ENCODE peak calls at places on chromosomes 16 and 17, in five cellular contexts. M is nucleus accumbens, P is T-helper 17 cell, B is mucosa of gallbladder, W is RCC 7860. A is an unnamed sample.

GRCh38 chr16:82741073-82741615 is 114.4 kb downstream of the CDH13 start:
- DNase-seq in W (no peak), B (no peak), M (no peak), P (no peak), A (no peak)

GRCh38 chr17:68344701-68345136 is 53.4 kb downstream of the ARSG start:
- DNase-seq in B (no peak), P (peak), W (no peak), M (no peak), A (no peak)

GRCh38 chr16:85047867-85048455 is 20.4 kb downstream of the KIAA0513 start:
- DNase-seq in W (no peak), P (no peak), M (no peak), B (no peak), A (no peak)

GRCh38 chr16:15899538-15900100 is 11.2 kb upstream of the CEP20 start:
- DNase-seq in B (peak), P (no peak), W (peak), M (no peak), A (no peak)

GRCh38 chr17:47889734-47890529 is 6.1 kb upstream of the SP2 start:
- DNase-seq in B (peak), P (peak), M (peak), W (peak), A (peak)

GRCh38 chr17:78176548-78177025 is 8.2 kb downstream of the SYNGR2 start:
- DNase-seq in M (peak), W (no peak), B (peak), P (peak), A (peak)

GRCh38 chr17:4331614-4332013 is 34.9 kb downstream of the UBE2G1 start:
- DNase-seq in B (no peak), M (no peak), P (no peak), W (no peak), A (no peak)

GRCh38 chr17:27797390-27798091 is 2.8 kb downstream of the NOS2 start:
- DNase-seq in W (no peak), B (no peak), M (no peak), P (no peak), A (no peak)

GRCh38 chr17:50799582-50799981 is 32.3 kb upstream of the ANKRD40CL start:
- DNase-seq in P (no peak), B (no peak), M (no peak), W (no peak), A (no peak)

GRCh38 chr17:10261098-10261497 is 62.7 kb upstream of the GAS7 start:
- DNase-seq in M (no peak), W (no peak), P (no peak), B (no peak), A (no peak)

GRCh38 chr17:31739300-31739699 is 119.7 kb downstream of the COPRS start:
- DNase-seq in P (no peak), M (no peak), B (no peak), W (peak), A (no peak)

A was measured in Ammon's horn.